ENCODE peak calls at places on chromosomes 3 and 15, in seven cellular contexts. P, G, O, Q, W, K and M are unnamed samples. For H4K20me1, the result is how much of the 10 kb centered on the place peaks cover.

GRCh38 chr3:131597816-131598215 is 95.0 kb upstream of the MRPL3 start:
- DNase-seq in P (no peak), G (no peak), O (no peak), Q (no peak), W (no peak), K (no peak), M (no peak)

GRCh38 chr15:69144530-69144929 is 15.9 kb upstream of the GLCE start:
- DNase-seq in P (no peak), G (no peak), O (no peak), Q (no peak), W (no peak), K (no peak), M (no peak)

GRCh38 chr3:15198686-15199085 is 7.4 kb upstream of the CAPN7 start:
- DNase-seq in P (no peak), G (no peak), O (no peak), Q (no peak), W (no peak), K (no peak), M (no peak)

GRCh38 chr15:100457201-100457600 is 71.5 kb downstream of the CERS3 start:
- DNase-seq in P (no peak), G (no peak), O (peak), Q (peak), W (peak), K (no peak), M (no peak)

GRCh38 chr3:196643201-196643749 is 3.8 kb downstream of the NRROS start:
- DNase-seq in P (peak), G (no peak), O (no peak), Q (no peak), W (no peak), K (no peak), M (no peak)

GRCh38 chr3:81302045-81302444 is 459.4 kb downstream of the GBE1 start:
- DNase-seq in P (peak), G (peak), O (peak), Q (peak), W (peak), K (peak), M (peak)

GRCh38 chr15:78211189-78211921 is 23.0 kb downstream of the ACSBG1 start:
- DNase-seq in P (no peak), G (no peak), O (no peak), Q (no peak), W (no peak), K (no peak), M (no peak)

GRCh38 chr3:195448205-195448875 is 5.5 kb upstream of the ACAP2 start:
- DNase-seq in P (no peak), G (no peak), O (no peak), Q (no peak), W (no peak), K (no peak), M (no peak)

GRCh38 chr3:150194513-150194912 is 213.6 kb upstream of the TSC22D2 start:
- DNase-seq in P (no peak), G (no peak), O (no peak), Q (peak), W (no peak), K (no peak), M (no peak)

GRCh38 chr15:37891754-37892368 is 42.6 kb upstream of the TMCO5A start:
- DNase-seq in P (peak), G (peak), O (peak), Q (peak), W (peak), K (peak), M (no peak)

GRCh38 chr3:45034612-45035252 is 8.6 kb downstream of the CLEC3B start:
- DNase-seq in P (peak), G (no peak), O (no peak), Q (no peak), W (no peak), K (no peak), M (no peak)

GRCh38 chr15:31402511-31403056 is 75.9 kb downstream of the KLF13 start:
- DNase-seq in P (no peak), G (no peak), O (peak), Q (no peak), W (peak), K (peak), M (no peak)

GRCh38 chr15:82132742-82133141 is 86.9 kb upstream of the MEX3B start:
- DNase-seq in P (no peak), G (no peak), O (peak), Q (no peak), W (peak), K (no peak), M (no peak)

GRCh38 chr15:33846862-33847261 is 121.4 kb upstream of the CHRM5 start:
- DNase-seq in P (no peak), G (no peak), O (peak), Q (no peak), W (no peak), K (no peak), M (no peak)

GRCh38 chr3:79002465-79003372 is 765.1 kb downstream of the ROBO1 start:
- DNase-seq in P (no peak), G (no peak), O (no peak), Q (no peak), W (no peak), K (no peak), M (no peak)

GRCh38 chr3:8909160-8909559 is 54.1 kb downstream of the RAD18 start:
- DNase-seq in P (no peak), G (no peak), O (no peak), Q (no peak), W (no peak), K (no peak), M (no peak)

GRCh38 chr3:195260286-195260905 is 10.6 kb downstream of the XXYLT1 start:
- DNase-seq in P (no peak), G (no peak), O (peak), Q (peak), W (no peak), K (peak), M (no peak)

GRCh38 chr15:82556315-82557035 is 16.2 kb upstream of the RPS17 start:
- DNase-seq in P (no peak), G (no peak), O (no peak), Q (no peak), W (no peak), K (no peak), M (no peak)

GRCh38 chr15:90039996-90040395 is 38.9 kb downstream of the ZNF710 start:
- DNase-seq in P (no peak), G (no peak), O (no peak), Q (no peak), W (no peak), K (peak), M (no peak)

GRCh38 chr3:194736896-194737600 is 51.4 kb downstream of the FAM43A start:
- DNase-seq in P (peak), G (no peak), O (no peak), Q (no peak), W (no peak), K (no peak), M (no peak)

GRCh38 chr3:58234516-58234931 is 3.1 kb upstream of the ABHD6 start:
- DNase-seq in P (no peak), G (no peak), O (peak), Q (no peak), W (peak), K (no peak), M (no peak)

GRCh38 chr15:58438956-58439355 is 7.2 kb downstream of the LIPC start:
- DNase-seq in P (peak), G (peak), O (peak), Q (peak), W (peak), K (peak), M (no peak)

GRCh38 chr3:188170461-188171459 is 16.8 kb downstream of the LPP start:
- DNase-seq in P (peak), G (no peak), O (no peak), Q (no peak), W (no peak), K (no peak), M (no peak)

GRCh38 chr15:75200765-75201608 is 695 bp upstream of the C15orf39 start:
- DNase-seq in P (peak), G (peak), O (peak), Q (peak), W (no peak), K (no peak), M (peak)

GRCh38 chr3:111539351-111540331 is 2.4 kb upstream of the CD96 start:
- DNase-seq in P (peak), G (peak), O (peak), Q (peak), W (peak), K (peak), M (peak)

GRCh38 chr3:25648925-25649828 is 15.5 kb downstream of the TOP2B start:
- DNase-seq in P (peak), G (no peak), O (no peak), Q (no peak), W (no peak), K (no peak), M (no peak)
- H4K20me1 ChIP-seq in P (under half), G (under half), O (under half), Q (under half), W (under half), K (half or more), M (under half)

GRCh38 chr15:93082861-93083260 is 6.2 kb downstream of the RGMA start:
- DNase-seq in P (no peak), G (no peak), O (no peak), Q (no peak), W (no peak), K (no peak), M (no peak)
- H3K27ac ChIP-seq in P (no peak), G (no peak), O (no peak), Q (no peak), W (no peak), K (no peak), M (no peak)

GRCh38 chr15:60372756-60373155 is 25.0 kb downstream of the ANXA2 start:
- DNase-seq in P (no peak), G (no peak), O (peak), Q (no peak), W (no peak), K (no peak), M (no peak)
- H4K20me1 ChIP-seq in P (under half), G (under half), O (under half), Q (under half), W (half or more), K (under half), M (under half)

GRCh38 chr3:46299608-46300460 is 54.1 kb upstream of the CCR2 start:
- DNase-seq in P (peak), G (no peak), O (no peak), Q (no peak), W (no peak), K (no peak), M (no peak)
- H3K27ac ChIP-seq in P (no peak), G (no peak), O (no peak), Q (no peak), W (no peak), K (no peak), M (no peak)

DNA sequence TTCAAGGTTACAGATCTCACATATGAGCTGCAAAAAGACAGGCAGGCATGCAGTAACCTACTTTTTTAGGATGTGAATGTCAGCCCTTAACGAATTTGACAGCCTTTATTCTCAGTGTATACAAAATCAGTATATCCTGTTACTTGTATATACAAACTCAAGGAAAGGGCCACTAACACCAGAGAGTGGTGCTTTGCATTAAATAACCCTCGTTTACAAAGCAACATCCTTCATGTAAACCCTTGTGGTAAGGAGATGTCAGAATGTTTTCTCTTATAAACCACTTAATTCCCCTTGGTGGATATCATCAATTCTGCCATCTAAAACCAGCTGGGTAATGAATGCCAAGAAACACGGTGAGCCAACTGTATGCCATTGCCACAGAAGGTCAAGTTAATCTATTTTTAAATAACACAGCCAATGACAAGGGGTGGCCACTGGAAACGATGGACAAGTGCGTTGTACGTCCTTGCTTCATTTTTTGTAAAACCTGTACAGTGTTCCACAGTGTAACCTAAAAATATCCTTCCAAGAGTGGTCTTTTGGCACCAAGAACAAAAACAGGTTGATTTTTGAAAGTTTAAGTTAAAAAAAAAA is 7.5 kb downstream of the MAGI1 start:
- DNase-seq in P (no peak), G (no peak), O (no peak), Q (no peak), W (peak), K (no peak), M (no peak)
- H4K20me1 ChIP-seq in P (under half), G (under half), O (under half), Q (under half), W (half or more), K (under half), M (under half)

DNA sequence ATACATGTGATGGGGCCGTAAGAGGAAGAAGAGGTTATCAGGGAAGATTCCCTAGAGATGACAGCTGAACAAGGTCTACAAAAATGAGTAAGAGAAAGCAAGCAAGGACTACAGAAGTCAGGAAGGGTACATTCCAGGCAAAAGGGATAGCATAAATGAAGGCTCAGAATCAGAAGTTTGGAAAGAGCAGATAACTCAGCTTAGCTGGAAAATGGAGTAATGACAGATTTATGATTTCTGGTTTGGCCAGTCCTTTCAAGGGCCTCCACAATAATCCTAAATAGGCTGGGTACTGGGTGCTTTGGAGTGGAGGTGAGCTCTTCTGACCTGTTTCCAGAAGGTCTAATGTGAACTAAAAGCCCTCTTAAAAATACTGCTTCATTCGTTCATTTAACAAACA is 110.7 kb downstream of the MYO5A start:
- DNase-seq in P (no peak), G (no peak), O (no peak), Q (no peak), W (no peak), K (no peak), M (no peak)
- H3K27ac ChIP-seq in P (no peak), G (no peak), O (peak), Q (no peak), W (no peak), K (no peak), M (no peak)

DNA sequence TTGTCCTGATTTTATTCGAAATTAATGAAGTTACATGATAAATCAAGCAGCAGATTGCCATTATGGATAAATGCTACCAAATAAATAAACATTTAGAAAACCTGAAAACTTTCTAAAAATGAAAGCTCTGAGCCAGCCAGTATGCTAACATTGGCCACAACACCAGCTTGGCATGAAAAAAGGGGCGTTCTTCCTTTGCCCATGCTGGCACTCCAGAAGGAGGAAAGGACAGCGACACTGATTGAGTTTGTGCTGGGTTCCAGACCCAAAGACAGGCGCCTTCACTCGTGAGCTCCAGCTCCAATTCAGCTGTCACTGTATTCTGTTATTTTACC is 5.1 kb downstream of the STIMATE start:
- DNase-seq in P (no peak), G (no peak), O (peak), Q (peak), W (no peak), K (peak), M (no peak)
- H4K20me1 ChIP-seq in P (under half), G (under half), O (under half), Q (under half), W (under half), K (under half), M (under half)

DNA sequence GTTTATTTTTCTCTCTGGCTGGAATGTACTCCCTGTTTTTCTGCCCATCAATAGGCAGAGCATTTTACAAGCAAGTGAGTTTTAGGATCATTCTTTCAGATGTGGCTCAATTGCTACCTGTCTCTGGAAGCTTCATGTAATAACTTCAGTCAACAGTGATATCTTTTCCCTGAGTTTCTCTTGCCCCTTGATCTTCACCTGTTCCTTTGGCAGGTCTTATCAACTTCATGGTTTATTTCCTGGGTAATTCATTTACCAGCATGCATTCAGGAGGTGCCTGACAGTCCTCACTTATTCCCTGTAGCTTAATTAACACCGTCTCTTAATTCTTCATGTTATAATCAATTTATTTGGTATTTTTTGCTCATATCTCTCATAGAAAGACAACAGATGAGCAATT is 184.8 kb upstream of the CTDSPL start:
- DNase-seq in P (no peak), G (no peak), O (no peak), Q (no peak), W (no peak), K (no peak), M (no peak)
- H3K27ac ChIP-seq in P (no peak), G (no peak), O (no peak), Q (no peak), W (no peak), K (no peak), M (no peak)

GRCh38 chr3:53703630-53704362 is 142.4 kb downstream of the CHDH start:
- DNase-seq in P (no peak), G (no peak), O (no peak), Q (no peak), W (no peak), K (no peak), M (peak)
- H4K20me1 ChIP-seq in P (under half), G (under half), O (under half), Q (under half), W (under half), K (under half), M (under half)